ENCODE peak calls at places on chromosome 1, in nine cellular contexts. N is activated CD4-positive, alpha-beta T cell treated with anti-CD3 and anti-CD28 coated beads for 1 hour; K is A549; A is non-pigmented ciliary epithelial cell; B is T-helper 1 cell; X is CD4-positive, alpha-beta memory T cell; Q is mesenteric fat pad; I is GM23338; Y is EH. D is an unnamed sample.

GRCh38 chr1:13494025-13494424 is 19.8 kb downstream of the LRRC38 start:
- DNase-seq in N (no peak), K (no peak), A (no peak), B (no peak), X (no peak), Q (no peak), I (no peak), Y (no peak), D (no peak)

GRCh38 chr1:231248778-231249177 is 7.8 kb downstream of the GNPAT start:
- DNase-seq in N (no peak), K (no peak), A (no peak), B (no peak), X (no peak), Q (no peak), I (no peak), Y (no peak), D (no peak)

GRCh38 chr1:89780721-89781120 is 40.1 kb upstream of the LRRC8D start:
- DNase-seq in N (no peak), K (peak), A (peak), B (no peak), X (peak), Q (no peak), I (peak), Y (peak), D (no peak)

GRCh38 chr1:116918714-116919357 is 9.1 kb downstream of the PTGFRN start:
- DNase-seq in N (no peak), K (no peak), A (no peak), B (no peak), X (no peak), Q (no peak), I (no peak), Y (no peak), D (no peak)

GRCh38 chr1:7127322-7128050 is 342.2 kb downstream of the CAMTA1 start:
- DNase-seq in N (no peak), K (no peak), A (no peak), B (no peak), X (no peak), Q (no peak), I (peak), Y (peak), D (no peak)

GRCh38 chr1:157166581-157166980 is 28.4 kb upstream of the ETV3 start:
- DNase-seq in N (no peak), K (no peak), A (no peak), B (no peak), X (no peak), Q (no peak), I (no peak), Y (no peak), D (no peak)

GRCh38 chr1:182888736-182889531 is 49.8 kb downstream of the DHX9 start:
- DNase-seq in N (no peak), K (no peak), A (peak), B (no peak), X (no peak), Q (no peak), I (peak), Y (peak), D (no peak)

GRCh38 chr1:245888809-245889208 is 618.3 kb downstream of the SMYD3 start:
- DNase-seq in N (no peak), K (peak), A (no peak), B (no peak), X (no peak), Q (no peak), I (peak), Y (peak), D (no peak)

GRCh38 chr1:90045853-90046563 is 51.1 kb downstream of the ZNF326 start:
- DNase-seq in N (no peak), K (peak), A (peak), B (no peak), X (no peak), Q (no peak), I (peak), Y (peak), D (no peak)

D was measured in activated B cell treated with CpG ODN at 0.5 μM for 24 hours.